ENCODE peak calls at places on chromosomes 1 and 21, in four cellular contexts. S is stomach, X is tibial artery, Q is thoracic aorta. I is an unnamed sample.

GRCh38 chr1:68954841-68955240 is 458.0 kb upstream of the DEPDC1 start:
- DNase-seq in S (no peak), Q (no peak), X (no peak), I (no peak)

GRCh38 chr21:38619865-38620513 is 121.7 kb upstream of the ERG start:
- DNase-seq in S (no peak), Q (peak; percentile 48), X (peak; percentile 75), I (no peak)

GRCh38 chr21:46128106-46128982 is 27.0 kb downstream of the FTCD start:
- DNase-seq in Q (no peak), X (peak; percentile 20), S (no peak), I (no peak)

GRCh38 chr21:45618287-45618686 is 25.2 kb upstream of the PCBP3 start:
- DNase-seq in X (no peak), S (no peak), Q (no peak), I (peak; percentile 21)

GRCh38 chr1:59805564-59805963 is 9.2 kb upstream of the HOOK1 start:
- DNase-seq in X (no peak), Q (no peak), S (no peak), I (no peak)

GRCh38 chr1:85366391-85366790 is 90.0 kb upstream of the BCL10 start:
- DNase-seq in X (no peak), Q (no peak), S (no peak), I (no peak)

GRCh38 chr1:240030236-240030635 is 61.4 kb upstream of the FMN2 start:
- DNase-seq in S (no peak), Q (no peak), X (no peak), I (no peak)

GRCh38 chr1:87963566-87963965 is 634.9 kb downstream of the LMO4 start:
- DNase-seq in X (no peak), Q (no peak), S (no peak), I (no peak)

GRCh38 chr21:40291560-40291959 is 424.3 kb downstream of the PCP4 start:
- DNase-seq in Q (no peak), S (no peak), X (no peak), I (no peak)

GRCh38 chr1:17258116-17258757 is 9.3 kb downstream of the PADI3 start:
- DNase-seq in S (no peak), Q (no peak), X (no peak), I (no peak)

GRCh38 chr1:7278045-7278444 is 492.8 kb downstream of the CAMTA1 start:
- DNase-seq in X (no peak), Q (no peak), S (peak; percentile 64), I (no peak)

GRCh38 chr1:215473943-215474342 is 93.2 kb upstream of the KCTD3 start:
- DNase-seq in Q (no peak), X (no peak), S (no peak), I (no peak)

GRCh38 chr1:8419861-8420260 is 101.9 kb downstream of the SLC45A1 start:
- DNase-seq in S (no peak), X (no peak), Q (no peak), I (no peak)

GRCh38 chr21:19340303-19340702 is 936.7 kb upstream of the TMPRSS15 start:
- DNase-seq in X (no peak), S (no peak), Q (no peak), I (no peak)

GRCh38 chr21:34263629-34264028 is 100.2 kb upstream of the KCNE2 start:
- DNase-seq in S (no peak), Q (no peak), X (no peak), I (no peak)

GRCh38 chr1:208029381-208030319 is 118.7 kb upstream of the CD34 start:
- DNase-seq in Q (no peak), X (peak; percentile 54), S (no peak), I (no peak)

GRCh38 chr1:10388387-10388715 is 10.5 kb upstream of the PGD start:
- DNase-seq in Q (no peak), X (no peak), S (no peak), I (no peak)

GRCh38 chr1:236465959-236466303 is 57.9 kb upstream of the LGALS8 start:
- DNase-seq in S (no peak), Q (no peak), X (no peak), I (no peak)

GRCh38 chr1:179287946-179288345 is 5.7 kb upstream of the SOAT1 start:
- DNase-seq in S (no peak), Q (no peak), X (no peak), I (no peak)

GRCh38 chr1:38608202-38608864 is 251.2 kb downstream of the RRAGC start:
- DNase-seq in S (no peak), Q (no peak), X (no peak), I (no peak)

GRCh38 chr1:237042892-237043576 is 1.1 kb downstream of the RYR2 start:
- DNase-seq in Q (no peak), X (peak; percentile 25), S (no peak), I (no peak)

DNA sequence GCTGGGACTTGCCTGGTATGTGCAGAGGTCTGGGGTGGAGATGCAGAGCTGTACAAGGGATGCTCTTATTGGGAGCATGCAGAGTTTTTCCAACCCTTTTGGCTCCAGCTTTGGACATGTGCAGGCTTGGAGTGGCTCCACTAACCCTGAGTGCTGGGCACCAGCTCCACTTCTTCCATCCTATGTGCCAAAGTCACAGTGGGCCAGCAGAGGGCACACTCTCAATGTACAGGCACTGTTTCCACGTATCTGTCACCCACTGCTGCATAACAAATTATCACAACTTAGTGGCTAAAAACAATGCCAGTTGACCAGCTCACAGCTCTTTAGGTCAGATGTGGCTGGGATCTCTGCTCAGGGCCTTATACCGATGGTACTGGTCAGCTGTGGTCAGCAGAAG is 631.8 kb downstream of the AJAP1 start:
- DNase-seq in Q (no peak), S (no peak), X (no peak), I (no peak)
- TF ChIP-seq CTCF in Q (no peak), S (no peak), X (no peak), I (no peak)

DNA sequence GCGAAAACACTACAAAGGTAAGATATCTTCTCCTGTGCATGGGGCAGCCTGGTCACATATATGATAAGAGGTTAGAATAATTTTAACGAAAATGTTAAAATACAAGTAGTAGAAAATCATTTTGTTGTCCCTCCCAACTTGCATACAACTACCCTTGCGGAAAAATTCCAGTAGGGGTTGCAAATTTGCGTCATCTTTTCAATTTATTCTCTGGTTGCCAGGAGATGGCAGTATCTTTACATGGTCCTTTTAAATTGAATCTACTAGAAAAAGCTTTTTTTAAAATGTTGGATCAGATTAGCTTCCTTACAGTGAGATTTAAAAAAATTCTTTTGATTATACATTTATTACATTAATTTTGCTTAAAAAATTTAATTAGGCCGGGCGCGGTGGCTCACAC is 10.9 kb downstream of the S100PBP start:
- DNase-seq in X (no peak), S (no peak), Q (no peak), I (no peak)
- TF ChIP-seq CTCF in X (peak; percentile 24), S (no peak), Q (peak; percentile 32), I (no peak)

GRCh38 chr1:155933591-155934096 is 569 bp downstream of the KHDC4 start:
- DNase-seq in Q (no peak), X (no peak), S (no peak), I (no peak)

GRCh38 chr1:155934097-155934932 is at the start of gene KHDC4:
- DNase-seq in S (peak; percentile 97), X (peak; percentile 97), Q (peak; percentile 86), I (peak; percentile 73)

GRCh38 chr1:155932487-155932886 is 1.7 kb downstream of the KHDC4 start:
- DNase-seq in S (no peak), Q (no peak), X (no peak), I (no peak)

GRCh38 chr1:155931332-155932038 is 2.7 kb downstream of the KHDC4 start:
- DNase-seq in S (no peak), Q (no peak), X (no peak), I (no peak)

DNA sequence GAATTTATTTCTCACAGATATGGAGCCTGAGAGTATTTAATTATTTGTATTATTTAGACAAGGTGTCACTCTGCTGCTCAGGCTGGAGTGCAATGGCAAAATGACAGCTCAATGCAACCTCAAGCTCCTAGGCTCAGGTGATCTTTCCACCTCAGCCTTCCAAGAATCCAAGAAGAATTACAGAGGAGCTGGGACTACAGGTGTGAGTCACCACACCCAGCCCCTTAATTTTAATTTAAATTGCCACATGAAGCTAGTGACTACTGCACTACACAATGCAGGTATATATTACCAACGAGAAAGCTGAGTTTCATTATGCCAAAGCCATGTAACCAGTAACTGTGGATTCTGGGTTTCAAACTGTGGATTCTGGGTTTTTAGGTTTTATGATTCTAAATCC is 2.1 kb downstream of the KHDC4 start:
- DNase-seq in X (no peak), Q (no peak), S (no peak), I (no peak)
- TF ChIP-seq CTCF in X (no peak), Q (no peak), S (no peak), I (no peak)

GRCh38 chr1:182261655-182262054 is 129.9 kb downstream of the GLUL start:
- DNase-seq in Q (no peak), X (no peak), S (no peak), I (no peak)

GRCh38 chr1:182262425-182262824 is 129.2 kb downstream of the GLUL start:
- DNase-seq in X (no peak), S (no peak), Q (no peak), I (no peak)

GRCh38 chr1:182259963-182260362 is 131.6 kb downstream of the GLUL start:
- DNase-seq in S (no peak), Q (no peak), X (no peak), I (no peak)

GRCh38 chr1:182259229-182259872 is 132.2 kb downstream of the GLUL start:
- DNase-seq in Q (no peak), S (peak; percentile 75), X (peak; percentile 75), I (no peak)

GRCh38 chr1:182260516-182260915 is 131.1 kb downstream of the GLUL start:
- DNase-seq in S (no peak), Q (no peak), X (no peak), I (no peak)
- TF ChIP-seq CTCF in S (no peak), Q (no peak), X (no peak), I (no peak)

GRCh38 chr1:32784817-32785216 is 32.3 kb downstream of the YARS1 start:
- DNase-seq in S (no peak), X (no peak), Q (no peak), I (no peak)

GRCh38 chr1:32783851-32784250 is 33.3 kb downstream of the YARS1 start:
- DNase-seq in X (no peak), S (no peak), Q (no peak), I (no peak)

GRCh38 chr1:32791881-32792280 is 25.3 kb downstream of the YARS1 start:
- DNase-seq in S (no peak), Q (no peak), X (no peak), I (no peak)

GRCh38 chr1:32782086-32782485 is 35.1 kb downstream of the YARS1 start:
- DNase-seq in S (no peak), X (no peak), Q (no peak), I (no peak)

GRCh38 chr1:32786856-32787255 is 30.3 kb downstream of the YARS1 start:
- DNase-seq in Q (no peak), S (no peak), X (no peak), I (no peak)
- TF ChIP-seq CTCF in Q (peak; percentile 18), S (no peak), X (peak; percentile 23), I (no peak)

DNA sequence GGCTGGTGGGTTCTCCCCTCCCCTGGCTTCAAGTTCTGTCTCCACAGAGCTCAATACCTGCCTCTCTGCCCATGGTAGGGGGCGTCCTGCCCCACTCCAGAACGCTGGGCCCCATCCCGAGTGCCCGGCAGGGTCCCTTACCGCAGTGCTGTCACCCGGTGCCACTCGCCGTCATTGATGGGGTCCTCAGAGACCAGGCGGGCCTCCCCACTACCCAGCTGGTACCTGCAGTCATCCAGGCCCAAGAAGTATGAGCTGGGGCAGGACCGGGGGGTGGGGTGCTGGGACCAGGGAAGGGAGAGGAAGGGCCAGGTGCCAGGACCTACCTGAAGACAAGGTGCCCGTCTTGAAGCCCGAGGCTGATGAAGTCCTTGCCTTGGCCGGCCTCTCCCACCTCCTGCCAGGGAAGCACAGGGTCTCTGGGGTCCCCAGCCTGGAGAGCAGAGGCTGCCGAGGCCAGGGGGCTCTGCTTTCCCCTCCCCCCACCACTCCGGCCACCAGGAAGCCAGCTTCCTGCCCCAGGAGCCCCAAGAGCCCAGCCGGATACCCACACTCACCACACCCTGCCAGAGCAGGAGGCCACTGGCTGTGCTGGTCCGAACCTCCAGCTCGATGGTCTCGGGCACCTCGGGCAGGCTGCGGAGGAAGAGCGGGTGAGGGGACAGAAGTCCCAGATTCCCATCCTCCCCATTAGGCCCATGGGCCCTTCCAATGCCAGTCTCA is 12.1 kb downstream of the LDLRAD2 start:
- DNase-seq in S (no peak), Q (no peak), X (no peak), I (no peak)
- TF ChIP-seq CTCF in S (no peak), Q (no peak), X (no peak), I (no peak)

I was measured in omental fat pad.